ENCODE peak calls at places on chromosomes 7 and 10, in six cellular contexts. B is cardiac muscle cell, Y is epithelial cell of esophagus, T is uterus, U is right atrium auricular region, O is GM12865. R is an unnamed sample.

GRCh38 chr10:19302117-19302516 is 253.5 kb downstream of the MALRD1 start:
- DNase-seq in Y (peak; percentile 84), T (no peak), O (no peak), B (no peak), U (no peak), R (no peak)

GRCh38 chr7:28364082-28364481 is 48.2 kb upstream of the CREB5 start:
- DNase-seq in Y (peak; percentile 5), O (peak; percentile 5), U (no peak), B (no peak), T (no peak), R (no peak)

GRCh38 chr7:130114776-130115175 is 44.4 kb downstream of the KLHDC10 start:
- DNase-seq in B (no peak), U (no peak), T (no peak), O (no peak), Y (peak; percentile 88), R (no peak)

GRCh38 chr10:43350686-43351085 is 20.8 kb upstream of the FXYD4 start:
- DNase-seq in O (no peak), U (no peak), T (no peak), B (no peak), Y (no peak), R (no peak)

GRCh38 chr7:31134246-31135188 is 82.4 kb downstream of the ADCYAP1R1 start:
- DNase-seq in B (peak; percentile 92), O (peak; percentile 73), T (peak; percentile 58), Y (peak; percentile 74), U (peak; percentile 73), R (peak; percentile 79)

GRCh38 chr7:47454066-47454950 is 127.6 kb downstream of the TNS3 start:
- DNase-seq in T (no peak), U (no peak), Y (no peak), B (peak; percentile 66), O (no peak), R (no peak)

GRCh38 chr10:116978906-116979305 is 26.1 kb downstream of the SHTN1 start:
- DNase-seq in U (no peak), B (no peak), O (no peak), T (no peak), Y (no peak), R (no peak)

GRCh38 chr10:122030200-122030552 is 41.2 kb downstream of the TACC2 start:
- DNase-seq in U (no peak), Y (no peak), O (no peak), T (no peak), B (no peak), R (no peak)

GRCh38 chr7:1919539-1920265 is 249.6 kb downstream of the ELFN1 start:
- DNase-seq in U (no peak), T (no peak), O (no peak), B (peak; percentile 43), Y (no peak), R (no peak)

GRCh38 chr10:11339660-11340059 is 271.8 kb downstream of the USP6NL start:
- DNase-seq in Y (no peak), U (no peak), O (no peak), T (no peak), B (no peak), R (no peak)

GRCh38 chr10:52314822-52315552 is 906 bp downstream of the DKK1 start:
- DNase-seq in Y (peak; percentile 47), O (no peak), B (peak; percentile 14), U (no peak), T (no peak), R (peak; percentile 47)
- TF ChIP-seq CTCF in Y (no peak), O (no peak), B (no peak), U (no peak), T (no peak), R (no peak)

GRCh38 chr10:103711351-103711994 is 143.9 kb downstream of the SH3PXD2A start:
- DNase-seq in Y (no peak), U (no peak), T (no peak), B (no peak), O (no peak), R (no peak)
- TF ChIP-seq CTCF in Y (peak; percentile 21), U (no peak), T (no peak), B (peak; percentile 15), O (peak; percentile 9), R (peak; percentile 29)

GRCh38 chr7:84916161-84916560 is 270.7 kb downstream of the SEMA3D start:
- DNase-seq in Y (no peak), O (no peak), T (no peak), B (no peak), U (no peak), R (no peak)

GRCh38 chr7:84912993-84913635 is 273.7 kb downstream of the SEMA3D start:
- DNase-seq in Y (peak; percentile 51), O (no peak), B (no peak), T (no peak), U (no peak), R (no peak)

GRCh38 chr7:84913731-84914130 is 273.1 kb downstream of the SEMA3D start:
- DNase-seq in U (no peak), B (no peak), Y (peak; percentile 35), T (no peak), O (no peak), R (no peak)

GRCh38 chr7:84912537-84912936 is 274.3 kb downstream of the SEMA3D start:
- DNase-seq in T (no peak), B (no peak), O (no peak), Y (no peak), U (no peak), R (no peak)

DNA sequence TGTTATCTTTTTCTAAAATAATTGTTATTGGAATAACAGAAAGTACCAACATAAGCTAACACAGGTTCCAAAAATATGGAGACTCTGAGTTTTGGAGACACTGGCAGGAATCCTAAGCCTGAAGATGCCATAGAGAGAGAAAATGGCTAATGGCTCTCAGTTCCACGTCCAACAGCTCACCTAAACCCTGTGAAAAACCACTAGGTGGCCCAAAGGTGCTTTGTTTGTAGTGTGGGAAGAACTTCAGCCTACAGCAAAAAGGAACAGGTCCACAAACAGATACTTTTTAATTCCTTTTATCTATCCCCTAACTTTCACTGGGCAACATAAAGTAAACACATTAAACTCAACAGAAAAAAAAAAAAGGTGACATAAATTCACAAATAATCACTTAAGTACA is 272.3 kb downstream of the SEMA3D start:
- DNase-seq in B (peak; percentile 15), O (peak; percentile 5), U (no peak), T (no peak), Y (peak; percentile 14), R (no peak)
- TF ChIP-seq CTCF in B (no peak), O (no peak), U (no peak), T (no peak), Y (peak; percentile 26), R (no peak)

GRCh38 chr7:44072364-44073231 is 7.2 kb upstream of the PGAM2 start:
- DNase-seq in U (peak; percentile 92), O (peak; percentile 65), T (peak; percentile 76), B (peak; percentile 85), Y (peak; percentile 90), R (peak; percentile 69)
- TF ChIP-seq CTCF in U (peak; percentile 61), O (peak; percentile 57), T (peak; percentile 61), B (peak; percentile 92), Y (peak; percentile 72), R (peak; percentile 61)

DNA sequence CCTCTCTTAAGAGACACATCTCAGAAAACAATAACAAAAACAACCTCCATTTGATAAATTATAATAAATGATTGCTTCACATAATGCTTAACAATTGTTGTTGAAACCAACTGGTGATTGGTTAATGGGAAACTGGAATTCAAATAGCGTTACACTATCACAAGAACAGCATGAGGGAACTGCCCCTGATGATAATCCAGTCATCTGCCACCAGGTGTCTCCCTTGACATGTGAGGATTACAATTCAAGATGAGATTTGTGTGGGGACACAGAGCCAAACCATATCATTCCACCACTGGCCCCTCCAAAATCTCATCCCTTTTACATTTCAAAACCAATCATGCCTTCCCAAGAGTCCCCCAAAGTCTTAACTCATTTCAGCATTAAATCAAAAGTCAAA is 375.9 kb downstream of the BMPER start:
- DNase-seq in B (no peak), T (no peak), U (no peak), O (no peak), Y (peak; percentile 48), R (no peak)
- TF ChIP-seq CTCF in B (no peak), T (no peak), U (no peak), O (no peak), Y (peak; percentile 43), R (no peak)

GRCh38 chr7:116330961-116331360 is 120.6 kb downstream of the TES start:
- DNase-seq in B (no peak), U (no peak), O (no peak), Y (no peak), T (no peak), R (no peak)
- TF ChIP-seq CTCF in B (no peak), U (no peak), O (no peak), Y (no peak), T (no peak), R (no peak)

DNA sequence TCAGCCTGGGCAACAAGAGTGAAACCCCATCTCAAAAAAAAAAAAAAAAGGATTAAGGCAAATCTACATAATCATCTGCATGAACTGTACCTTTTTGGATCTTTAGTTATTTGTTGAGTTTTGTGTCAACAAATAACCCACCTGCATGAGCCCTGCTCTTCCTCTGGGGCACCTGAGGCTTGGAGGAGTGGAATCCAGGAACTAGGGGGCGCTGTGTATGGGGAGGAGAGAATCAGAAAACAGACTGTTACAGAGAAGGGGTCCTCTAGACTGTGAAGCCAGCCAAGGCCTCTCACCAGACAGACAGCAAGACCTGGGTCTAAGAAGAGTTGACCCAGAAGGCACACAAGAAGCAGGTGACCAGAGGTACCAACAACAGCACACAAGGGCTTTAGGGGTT is 682.8 kb upstream of the NRP1 start:
- DNase-seq in T (no peak), B (no peak), O (no peak), U (no peak), Y (no peak), R (no peak)
- TF ChIP-seq CTCF in T (no peak), B (no peak), O (no peak), U (no peak), Y (peak; percentile 7), R (no peak)

GRCh38 chr10:91856637-91857036 is 52.6 kb downstream of the FGFBP3 start:
- DNase-seq in B (peak; percentile 55), O (peak; percentile 17), T (no peak), U (no peak), Y (peak; percentile 27), R (no peak)
- TF ChIP-seq CTCF in B (peak; percentile 40), O (peak; percentile 27), T (no peak), U (no peak), Y (peak; percentile 60), R (peak; percentile 42)